ENCODE peak calls at places on chromosomes 1 and 21, in seven cellular contexts. H is H9, O is mesendoderm, V is IMR-90, B is neuronal stem cell, P is mesenchymal stem cell, Q is H1. N is an unnamed sample.

GRCh38 chr1:99629164-99629563 is 16.7 kb upstream of the PALMD start:
- DNase-seq in H (no peak), O (no peak), B (no peak), V (no peak), Q (no peak), P (no peak), N (no peak)

GRCh38 chr21:42183374-42184266 is 35.3 kb upstream of the ABCG1 start:
- DNase-seq in P (no peak), Q (no peak), O (no peak), B (no peak), V (no peak), H (no peak), N (no peak)

GRCh38 chr1:8870605-8871538 is 7.6 kb downstream of the ENO1 start:
- DNase-seq in B (no peak), P (no peak), H (no peak), V (no peak), O (no peak), Q (no peak), N (no peak)

GRCh38 chr1:229392936-229393335 is 41.0 kb downstream of the ACTA1 start:
- DNase-seq in H (no peak), B (no peak), O (no peak), P (no peak), Q (no peak), V (no peak), N (peak; percentile 71)

GRCh38 chr1:59061876-59062275 is 235.0 kb upstream of the FGGY start:
- DNase-seq in O (peak; percentile 45), P (peak; percentile 92), Q (no peak), B (no peak), H (no peak), V (peak; percentile 90), N (peak; percentile 5)

GRCh38 chr21:37531402-37532042 is 164.9 kb downstream of the DYRK1A start:
- DNase-seq in H (no peak), P (no peak), O (no peak), Q (no peak), B (no peak), V (no peak), N (no peak)

GRCh38 chr1:99943238-99943794 is 26.5 kb upstream of the SLC35A3 start:
- DNase-seq in P (peak; percentile 28), Q (no peak), B (no peak), O (peak; percentile 70), V (peak; percentile 38), H (no peak), N (no peak)

GRCh38 chr1:78419309-78419708 is 71.5 kb upstream of the PTGFR start:
- DNase-seq in H (no peak), Q (no peak), B (no peak), V (peak; percentile 5), O (no peak), P (no peak), N (no peak)

DNA sequence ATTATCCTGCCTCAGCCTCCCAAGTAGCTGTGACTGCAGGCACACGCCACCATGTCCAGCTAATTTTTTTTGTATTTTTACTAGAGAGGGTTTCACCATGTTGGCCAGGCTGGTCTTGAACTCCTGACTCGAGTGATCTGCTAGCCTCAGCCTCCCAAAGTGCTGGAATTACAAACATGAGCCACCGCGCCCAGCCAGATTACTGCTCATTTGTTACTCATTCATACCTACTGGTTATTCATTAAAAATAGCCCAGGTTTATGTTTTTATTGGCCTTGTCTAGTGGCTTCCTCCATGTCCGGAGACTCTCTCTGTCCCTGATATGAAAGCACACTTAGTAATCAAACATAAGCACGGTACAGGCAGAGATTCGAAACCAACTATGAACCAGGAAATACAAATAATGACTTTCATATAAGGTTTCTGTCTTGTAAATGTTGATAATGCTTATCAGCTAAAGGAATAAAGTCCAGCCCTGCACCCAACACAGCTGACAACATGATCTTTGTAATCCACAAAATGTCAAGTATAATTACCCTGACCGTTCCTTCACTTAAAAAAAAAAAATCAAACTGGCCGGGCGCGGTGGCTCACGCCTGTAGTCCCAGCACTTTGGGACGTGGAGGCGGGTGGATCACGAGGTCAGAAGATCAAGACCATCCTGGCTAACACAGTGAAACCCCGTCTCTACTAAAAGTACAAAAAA is 50.4 kb upstream of the CXADR start:
- DNase-seq in B (no peak), V (peak; percentile 42), O (no peak), Q (no peak), P (no peak), H (no peak), N (no peak)
- H2AK5ac ChIP-seq in B (no peak overlapping the region), V (peak overlapping the region; percentile 43), O (no peak overlapping the region), Q (no peak overlapping the region), P (no peak overlapping the region), H (no peak overlapping the region), N (no peak overlapping the region)

GRCh38 chr1:232709339-232709738 is 79.4 kb upstream of the SIPA1L2 start:
- DNase-seq in O (no peak), P (peak; percentile 55), H (no peak), Q (no peak), V (peak; percentile 31), B (no peak), N (no peak)

GRCh38 chr1:232704256-232704655 is 74.3 kb upstream of the SIPA1L2 start:
- DNase-seq in V (no peak), O (no peak), Q (no peak), P (no peak), H (no peak), B (no peak), N (no peak)

GRCh38 chr1:232704694-232705680 is 75.1 kb upstream of the SIPA1L2 start:
- DNase-seq in H (no peak), Q (no peak), O (peak; percentile 45), V (peak; percentile 91), B (no peak), P (peak; percentile 93), N (peak; percentile 75)

GRCh38 chr1:232705815-232706575 is 76.1 kb upstream of the SIPA1L2 start:
- DNase-seq in Q (no peak), B (no peak), H (no peak), O (no peak), P (peak; percentile 18), V (no peak), N (no peak)

GRCh38 chr1:232707142-232707541 is 77.2 kb upstream of the SIPA1L2 start:
- DNase-seq in B (no peak), H (no peak), V (no peak), P (no peak), Q (no peak), O (no peak), N (no peak)
- H2AK5ac ChIP-seq in B (no peak overlapping the region), H (no peak overlapping the region), V (no peak overlapping the region), P (no peak overlapping the region), Q (no peak overlapping the region), O (no peak overlapping the region), N (no peak overlapping the region)

GRCh38 chr1:185972096-185972875 is 238.1 kb downstream of the HMCN1 start:
- DNase-seq in H (no peak), B (no peak), V (peak; percentile 41), Q (no peak), P (peak; percentile 44), O (no peak), N (no peak)
- H2AK5ac ChIP-seq in H (no peak overlapping the region), B (no peak overlapping the region), V (peak overlapping the region; percentile 93), Q (no peak overlapping the region), P (peak overlapping the region; percentile 62), O (no peak overlapping the region), N (no peak overlapping the region)

DNA sequence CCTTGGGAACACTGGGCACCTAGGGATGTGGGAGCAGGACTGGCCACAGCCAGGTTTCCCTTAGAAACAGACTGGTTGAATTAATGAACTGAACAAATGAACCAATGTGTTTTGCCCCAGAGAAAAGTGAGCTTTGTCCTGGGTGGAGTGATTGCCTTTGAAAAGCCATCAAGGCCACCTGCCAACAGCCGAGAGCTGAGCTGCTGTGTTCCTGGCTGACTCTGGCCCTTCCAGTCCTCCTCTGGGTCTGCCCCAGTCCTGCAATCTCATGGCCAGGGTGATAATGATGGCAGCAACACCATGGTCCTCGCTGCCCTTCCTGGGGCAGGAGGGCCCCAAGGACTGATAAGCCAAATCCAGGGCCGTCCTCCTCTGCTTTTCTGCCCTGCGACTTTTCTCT is 18.2 kb upstream of the GJA9 start:
- DNase-seq in V (no peak), Q (no peak), H (no peak), O (no peak), P (no peak), B (no peak), N (no peak)
- H2AK5ac ChIP-seq in V (no peak overlapping the region), Q (peak overlapping the region; percentile 9), H (no peak overlapping the region), O (no peak overlapping the region), P (no peak overlapping the region), B (no peak overlapping the region), N (no peak overlapping the region)

GRCh38 chr1:151176514-151177045 is 799 bp upstream of the TMOD4 start:
- DNase-seq in V (no peak), Q (no peak), H (no peak), O (no peak), B (no peak), P (no peak), N (no peak)

GRCh38 chr1:151171190-151171589 is 4.6 kb downstream of the TMOD4 start:
- DNase-seq in Q (no peak), P (no peak), O (no peak), B (no peak), V (no peak), H (no peak), N (no peak)

GRCh38 chr1:151175036-151175741 is 592 bp downstream of the TMOD4 start:
- DNase-seq in H (no peak), P (no peak), B (no peak), V (peak; percentile 38), O (no peak), Q (no peak), N (no peak)

DNA sequence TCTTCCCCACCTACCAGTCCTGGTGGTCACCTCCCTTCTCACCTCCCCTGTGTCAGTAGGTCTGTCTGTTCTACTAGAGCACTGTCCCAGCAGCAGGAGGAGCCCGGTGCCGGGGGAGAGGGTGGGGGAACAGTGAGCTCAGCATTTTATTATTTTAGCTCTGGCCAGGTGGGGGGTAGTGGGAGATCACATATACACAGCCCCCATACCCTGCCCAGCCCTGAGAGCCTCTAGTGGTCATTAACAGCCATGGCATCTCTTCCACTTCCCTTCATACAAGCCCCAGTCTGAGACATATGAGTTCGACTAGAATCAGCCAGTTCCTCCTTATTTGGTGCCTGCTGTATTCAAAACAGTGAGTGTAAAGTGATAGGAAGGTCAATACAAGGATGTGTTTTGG is at the start of gene TMOD4:
- DNase-seq in P (peak; percentile 19), V (peak; percentile 28), H (no peak), B (no peak), O (peak; percentile 48), Q (no peak), N (no peak)
- H2AK5ac ChIP-seq in P (no peak within 1 kb of the TSS), V (no peak within 1 kb of the TSS), H (no peak within 1 kb of the TSS), B (no peak within 1 kb of the TSS), O (no peak within 1 kb of the TSS), Q (no peak within 1 kb of the TSS), N (no peak within 1 kb of the TSS)